ENCODE peak calls at places on chromosomes 11 and 22, in seven cellular contexts. One of them, this sample, is unnamed.

GRCh38 chr11:75338516-75339218 is 12.8 kb downstream of the ARRB1 start:
- DNase-seq in NCI-H526: peak; percentile 23
- DNase-seq in heart left ventricle: no peak
- DNase-seq in progenitor cell of endocrine pancreas: no peak
- DNase-seq in amniotic stem cell: no peak
- DNase-seq in islet precursor cell: peak; percentile 63
- DNase-seq in AG09319: no peak
- DNase-seq in this sample: no peak

GRCh38 chr22:42180349-42180842 is 49.8 kb upstream of the CYP2D6 start:
- DNase-seq in NCI-H526: no peak
- DNase-seq in islet precursor cell: no peak
- DNase-seq in heart left ventricle: no peak
- DNase-seq in amniotic stem cell: no peak
- DNase-seq in progenitor cell of endocrine pancreas: no peak
- DNase-seq in AG09319: no peak
- DNase-seq in this sample: no peak

GRCh38 chr11:46759196-46759595 is 40.2 kb downstream of the F2 start:
- DNase-seq in progenitor cell of endocrine pancreas: no peak
- DNase-seq in AG09319: no peak
- DNase-seq in NCI-H526: no peak
- DNase-seq in amniotic stem cell: no peak
- DNase-seq in islet precursor cell: no peak
- DNase-seq in heart left ventricle: no peak
- DNase-seq in this sample: no peak

GRCh38 chr11:1008001-1008400 is 28.5 kb downstream of the MUC6 start:
- DNase-seq in NCI-H526: no peak
- DNase-seq in progenitor cell of endocrine pancreas: no peak
- DNase-seq in islet precursor cell: no peak
- DNase-seq in AG09319: no peak
- DNase-seq in heart left ventricle: no peak
- DNase-seq in amniotic stem cell: no peak
- DNase-seq in this sample: no peak

GRCh38 chr11:122040476-122040875 is 75.5 kb downstream of the BLID start:
- DNase-seq in progenitor cell of endocrine pancreas: no peak
- DNase-seq in heart left ventricle: no peak
- DNase-seq in amniotic stem cell: no peak
- DNase-seq in AG09319: no peak
- DNase-seq in islet precursor cell: no peak
- DNase-seq in NCI-H526: no peak
- DNase-seq in this sample: no peak

GRCh38 chr11:35911616-35912165 is 32.2 kb upstream of the LDLRAD3 start:
- DNase-seq in islet precursor cell: no peak
- DNase-seq in NCI-H526: no peak
- DNase-seq in AG09319: no peak
- DNase-seq in heart left ventricle: no peak
- DNase-seq in amniotic stem cell: no peak
- DNase-seq in progenitor cell of endocrine pancreas: no peak
- DNase-seq in this sample: no peak

GRCh38 chr11:41659990-41660389 is 200.5 kb upstream of the LRRC4C start:
- DNase-seq in heart left ventricle: no peak
- DNase-seq in AG09319: no peak
- DNase-seq in NCI-H526: no peak
- DNase-seq in amniotic stem cell: no peak
- DNase-seq in islet precursor cell: no peak
- DNase-seq in progenitor cell of endocrine pancreas: no peak
- DNase-seq in this sample: no peak

GRCh38 chr11:33635161-33635560 is 65.5 kb downstream of the C11orf91 start:
- DNase-seq in amniotic stem cell: no peak
- DNase-seq in progenitor cell of endocrine pancreas: no peak
- DNase-seq in NCI-H526: no peak
- DNase-seq in islet precursor cell: no peak
- DNase-seq in AG09319: no peak
- DNase-seq in heart left ventricle: no peak
- DNase-seq in this sample: no peak

This sample was measured in retinal pigment epithelial cell.